ENCODE peak calls at places on chromosome 12, in seven cellular contexts. One of them, this sample, is unnamed.

GRCh38 chr12:120856980-120857379 is 47.2 kb downstream of the SPPL3 start:
- DNase-seq in HFFc6: peak
- DNase-seq in coronary artery: no peak
- DNase-seq in GM13976: no peak
- DNase-seq in B cell: no peak
- DNase-seq in A549: no peak
- DNase-seq in fibroblast of pulmonary artery: no peak
- DNase-seq in this sample: no peak

GRCh38 chr12:3202734-3203446 is 125.7 kb downstream of the TSPAN9 start:
- DNase-seq in B cell: peak
- DNase-seq in A549: peak
- DNase-seq in fibroblast of pulmonary artery: peak
- DNase-seq in HFFc6: no peak
- DNase-seq in coronary artery: no peak
- DNase-seq in GM13976: peak
- DNase-seq in this sample: peak

GRCh38 chr12:22800332-22800731 is 175.4 kb downstream of the ETNK1 start:
- DNase-seq in GM13976: no peak
- DNase-seq in coronary artery: no peak
- DNase-seq in HFFc6: no peak
- DNase-seq in A549: no peak
- DNase-seq in fibroblast of pulmonary artery: no peak
- DNase-seq in B cell: no peak
- DNase-seq in this sample: no peak

GRCh38 chr12:55694651-55695050 is 13.1 kb downstream of the ITGA7 start:
- DNase-seq in HFFc6: no peak
- DNase-seq in B cell: peak
- DNase-seq in fibroblast of pulmonary artery: no peak
- DNase-seq in GM13976: no peak
- DNase-seq in A549: no peak
- DNase-seq in coronary artery: no peak
- DNase-seq in this sample: no peak

GRCh38 chr12:111448831-111449790 is 43.4 kb downstream of the SH2B3 start:
- DNase-seq in HFFc6: no peak
- DNase-seq in A549: no peak
- DNase-seq in coronary artery: peak
- DNase-seq in B cell: no peak
- DNase-seq in fibroblast of pulmonary artery: no peak
- DNase-seq in GM13976: no peak
- DNase-seq in this sample: no peak

GRCh38 chr12:95224202-95225170 is 6.9 kb downstream of the VEZT start:
- DNase-seq in A549: no peak
- DNase-seq in GM13976: no peak
- DNase-seq in coronary artery: no peak
- DNase-seq in HFFc6: peak
- DNase-seq in B cell: no peak
- DNase-seq in fibroblast of pulmonary artery: peak
- DNase-seq in this sample: no peak

GRCh38 chr12:65156366-65156831 is 13.0 kb upstream of the LEMD3 start:
- DNase-seq in B cell: no peak
- DNase-seq in HFFc6: no peak
- DNase-seq in fibroblast of pulmonary artery: peak
- DNase-seq in A549: no peak
- DNase-seq in GM13976: peak
- DNase-seq in coronary artery: no peak
- DNase-seq in this sample: no peak

GRCh38 chr12:12645485-12645884 is 33.8 kb downstream of the CREBL2 start:
- DNase-seq in coronary artery: no peak
- DNase-seq in HFFc6: peak
- DNase-seq in GM13976: peak
- DNase-seq in B cell: peak
- DNase-seq in fibroblast of pulmonary artery: peak
- DNase-seq in A549: no peak
- DNase-seq in this sample: no peak

GRCh38 chr12:39692258-39692853 is 72.8 kb upstream of the ABCD2 start:
- DNase-seq in coronary artery: no peak
- DNase-seq in A549: no peak
- DNase-seq in GM13976: peak
- DNase-seq in fibroblast of pulmonary artery: peak
- DNase-seq in HFFc6: no peak
- DNase-seq in B cell: no peak
- DNase-seq in this sample: no peak

GRCh38 chr12:120362516-120363273 is 6.3 kb downstream of the MSI1 start:
- DNase-seq in A549: no peak
- DNase-seq in coronary artery: no peak
- DNase-seq in fibroblast of pulmonary artery: no peak
- DNase-seq in GM13976: no peak
- DNase-seq in HFFc6: no peak
- DNase-seq in B cell: no peak
- DNase-seq in this sample: peak

GRCh38 chr12:11797317-11797913 is 147.9 kb downstream of the ETV6 start:
- DNase-seq in coronary artery: peak
- DNase-seq in HFFc6: peak
- DNase-seq in fibroblast of pulmonary artery: peak
- DNase-seq in B cell: no peak
- DNase-seq in GM13976: no peak
- DNase-seq in A549: no peak
- DNase-seq in this sample: no peak

GRCh38 chr12:14774074-14774943 is 29.0 kb downstream of the WBP11 start:
- DNase-seq in coronary artery: peak
- DNase-seq in GM13976: peak
- DNase-seq in B cell: peak
- DNase-seq in fibroblast of pulmonary artery: peak
- DNase-seq in HFFc6: peak
- DNase-seq in A549: peak
- DNase-seq in this sample: peak

GRCh38 chr12:70660620-70661219 is 23.5 kb upstream of the PTPRB start:
- DNase-seq in A549: no peak
- DNase-seq in fibroblast of pulmonary artery: peak
- DNase-seq in B cell: no peak
- DNase-seq in HFFc6: peak
- DNase-seq in GM13976: no peak
- DNase-seq in coronary artery: no peak
- DNase-seq in this sample: no peak

GRCh38 chr12:111180830-111181726 is 187.8 kb downstream of the PHETA1 start:
- DNase-seq in A549: no peak
- DNase-seq in B cell: no peak
- DNase-seq in GM13976: no peak
- DNase-seq in HFFc6: no peak
- DNase-seq in coronary artery: no peak
- DNase-seq in fibroblast of pulmonary artery: peak
- DNase-seq in this sample: no peak

GRCh38 chr12:60644076-60644475 is 1048.2 kb downstream of the SLC16A7 start:
- DNase-seq in HFFc6: no peak
- DNase-seq in coronary artery: no peak
- DNase-seq in GM13976: no peak
- DNase-seq in A549: no peak
- DNase-seq in fibroblast of pulmonary artery: no peak
- DNase-seq in B cell: no peak
- DNase-seq in this sample: no peak
- TF ChIP-seq CTCF in HFFc6: no peak
- TF ChIP-seq CTCF in coronary artery: no peak
- TF ChIP-seq CTCF in GM13976: no peak
- TF ChIP-seq CTCF in A549: no peak
- TF ChIP-seq CTCF in fibroblast of pulmonary artery: no peak
- TF ChIP-seq CTCF in B cell: no peak
- TF ChIP-seq CTCF in this sample: no peak

GRCh38 chr12:122116707-122117535 is 38.4 kb downstream of the MLXIP start:
- DNase-seq in coronary artery: no peak
- DNase-seq in fibroblast of pulmonary artery: no peak
- DNase-seq in GM13976: no peak
- DNase-seq in A549: no peak
- DNase-seq in HFFc6: no peak
- DNase-seq in B cell: no peak
- DNase-seq in this sample: no peak
- TF ChIP-seq CTCF in coronary artery: no peak
- TF ChIP-seq CTCF in fibroblast of pulmonary artery: peak
- TF ChIP-seq CTCF in GM13976: no peak
- TF ChIP-seq CTCF in A549: peak
- TF ChIP-seq CTCF in HFFc6: no peak
- TF ChIP-seq CTCF in B cell: no peak
- TF ChIP-seq CTCF in this sample: no peak

DNA sequence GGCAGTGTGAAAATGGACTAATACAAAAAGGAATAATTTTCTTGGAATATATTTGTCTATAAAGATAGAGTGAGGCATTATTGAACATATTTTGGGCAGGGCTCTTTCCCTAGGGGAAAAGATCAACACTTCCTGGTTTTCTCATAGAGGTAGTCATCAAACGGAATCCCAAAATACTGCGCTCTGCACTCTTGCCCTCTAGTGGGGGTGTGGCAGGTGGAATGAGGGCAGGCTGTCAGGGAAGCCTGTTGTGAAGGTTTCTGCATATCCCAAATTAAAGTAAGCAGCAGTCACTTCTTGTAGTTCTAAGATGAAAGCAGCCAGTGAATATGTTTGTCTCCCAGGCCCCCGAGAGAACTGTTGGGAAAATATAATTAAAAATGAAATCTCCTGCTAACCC is 666.8 kb upstream of the TMEM132C start:
- DNase-seq in GM13976: no peak
- DNase-seq in fibroblast of pulmonary artery: no peak
- DNase-seq in HFFc6: no peak
- DNase-seq in B cell: no peak
- DNase-seq in coronary artery: no peak
- DNase-seq in A549: no peak
- DNase-seq in this sample: no peak
- TF ChIP-seq CTCF in GM13976: no peak
- TF ChIP-seq CTCF in fibroblast of pulmonary artery: no peak
- TF ChIP-seq CTCF in HFFc6: no peak
- TF ChIP-seq CTCF in B cell: no peak
- TF ChIP-seq CTCF in coronary artery: no peak
- TF ChIP-seq CTCF in A549: no peak
- TF ChIP-seq CTCF in this sample: peak

GRCh38 chr12:45269407-45269741 is 53.5 kb downstream of the ANO6 start:
- DNase-seq in fibroblast of pulmonary artery: no peak
- DNase-seq in HFFc6: no peak
- DNase-seq in A549: no peak
- DNase-seq in B cell: no peak
- DNase-seq in GM13976: no peak
- DNase-seq in coronary artery: no peak
- DNase-seq in this sample: no peak
- TF ChIP-seq CTCF in fibroblast of pulmonary artery: no peak
- TF ChIP-seq CTCF in HFFc6: no peak
- TF ChIP-seq CTCF in A549: no peak
- TF ChIP-seq CTCF in B cell: no peak
- TF ChIP-seq CTCF in GM13976: no peak
- TF ChIP-seq CTCF in coronary artery: no peak
- TF ChIP-seq CTCF in this sample: no peak

GRCh38 chr12:92007787-92008186 is 137.9 kb downstream of the BTG1 start:
- DNase-seq in fibroblast of pulmonary artery: no peak
- DNase-seq in coronary artery: no peak
- DNase-seq in B cell: no peak
- DNase-seq in GM13976: no peak
- DNase-seq in HFFc6: no peak
- DNase-seq in A549: no peak
- DNase-seq in this sample: no peak
- TF ChIP-seq CTCF in fibroblast of pulmonary artery: no peak
- TF ChIP-seq CTCF in coronary artery: no peak
- TF ChIP-seq CTCF in B cell: no peak
- TF ChIP-seq CTCF in GM13976: no peak
- TF ChIP-seq CTCF in HFFc6: no peak
- TF ChIP-seq CTCF in A549: no peak
- TF ChIP-seq CTCF in this sample: no peak

GRCh38 chr12:96720363-96720705 is 186.7 kb upstream of the NEDD1 start:
- DNase-seq in fibroblast of pulmonary artery: no peak
- DNase-seq in coronary artery: no peak
- DNase-seq in GM13976: peak
- DNase-seq in B cell: no peak
- DNase-seq in HFFc6: no peak
- DNase-seq in A549: peak
- DNase-seq in this sample: peak
- TF ChIP-seq CTCF in fibroblast of pulmonary artery: no peak
- TF ChIP-seq CTCF in coronary artery: no peak
- TF ChIP-seq CTCF in GM13976: no peak
- TF ChIP-seq CTCF in B cell: no peak
- TF ChIP-seq CTCF in HFFc6: no peak
- TF ChIP-seq CTCF in A549: no peak
- TF ChIP-seq CTCF in this sample: no peak

GRCh38 chr12:52428121-52428520 is 6.0 kb downstream of the KRT75 start:
- DNase-seq in HFFc6: no peak
- DNase-seq in coronary artery: no peak
- DNase-seq in A549: no peak
- DNase-seq in B cell: no peak
- DNase-seq in fibroblast of pulmonary artery: no peak
- DNase-seq in GM13976: no peak
- DNase-seq in this sample: no peak
- TF ChIP-seq CTCF in HFFc6: no peak
- TF ChIP-seq CTCF in coronary artery: no peak
- TF ChIP-seq CTCF in A549: no peak
- TF ChIP-seq CTCF in B cell: no peak
- TF ChIP-seq CTCF in fibroblast of pulmonary artery: no peak
- TF ChIP-seq CTCF in GM13976: no peak
- TF ChIP-seq CTCF in this sample: no peak

DNA sequence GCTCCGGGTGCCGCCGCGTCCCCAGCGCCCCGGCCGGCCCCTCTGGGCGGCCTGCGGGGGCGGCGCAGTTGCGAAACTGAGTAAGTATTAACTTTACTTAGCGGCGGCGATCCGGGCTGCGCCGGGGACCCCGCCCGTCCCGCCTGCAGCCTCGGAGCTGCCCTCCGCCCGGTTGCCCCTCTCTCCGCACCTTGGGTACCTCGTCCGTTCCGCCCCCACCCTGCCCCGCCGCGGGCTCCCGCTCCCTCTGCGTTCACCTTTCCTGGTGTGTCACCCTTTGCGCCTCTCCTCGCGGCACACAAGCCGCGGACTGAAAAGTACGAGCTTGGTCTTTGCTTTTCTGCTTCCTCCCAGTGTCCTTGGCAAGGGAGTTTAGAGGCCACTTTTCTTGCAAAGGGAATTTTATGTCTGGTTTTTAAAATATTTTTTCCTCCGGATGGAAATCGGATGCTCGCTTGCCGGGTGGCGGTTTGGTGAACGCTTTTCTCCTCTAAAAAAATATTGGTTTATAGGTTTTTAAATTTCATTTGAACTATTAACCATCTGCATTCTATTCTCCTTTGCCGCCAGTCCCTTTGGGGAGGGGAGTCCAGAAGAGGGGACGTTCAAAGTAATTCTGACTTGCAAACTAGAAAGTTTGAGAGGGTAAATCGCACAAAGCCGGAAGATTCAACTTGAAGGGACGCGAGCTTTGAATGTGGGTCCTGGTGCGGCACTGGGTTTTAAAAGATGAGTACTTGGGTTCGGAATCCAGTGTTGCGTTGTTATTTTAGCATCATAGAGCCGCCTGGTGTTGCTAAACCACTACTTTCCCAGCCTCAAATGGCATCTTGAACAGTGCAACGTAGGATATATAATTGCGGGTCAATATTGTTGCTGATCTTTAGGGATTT is 833 bp downstream of the RASSF8 start:
- DNase-seq in coronary artery: peak
- DNase-seq in A549: peak
- DNase-seq in B cell: no peak
- DNase-seq in fibroblast of pulmonary artery: peak
- DNase-seq in GM13976: no peak
- DNase-seq in HFFc6: peak
- DNase-seq in this sample: peak
- TF ChIP-seq CTCF in coronary artery: no peak
- TF ChIP-seq CTCF in A549: no peak
- TF ChIP-seq CTCF in B cell: no peak
- TF ChIP-seq CTCF in fibroblast of pulmonary artery: peak
- TF ChIP-seq CTCF in GM13976: no peak
- TF ChIP-seq CTCF in HFFc6: peak
- TF ChIP-seq CTCF in this sample: no peak

GRCh38 chr12:105654606-105655005 is 324.1 kb downstream of the C12orf75 start:
- DNase-seq in GM13976: no peak
- DNase-seq in HFFc6: no peak
- DNase-seq in B cell: no peak
- DNase-seq in coronary artery: no peak
- DNase-seq in fibroblast of pulmonary artery: no peak
- DNase-seq in A549: no peak
- DNase-seq in this sample: no peak
- TF ChIP-seq CTCF in GM13976: no peak
- TF ChIP-seq CTCF in HFFc6: no peak
- TF ChIP-seq CTCF in B cell: no peak
- TF ChIP-seq CTCF in coronary artery: no peak
- TF ChIP-seq CTCF in fibroblast of pulmonary artery: no peak
- TF ChIP-seq CTCF in A549: no peak
- TF ChIP-seq CTCF in this sample: no peak

This sample was measured in glutamatergic neuron.